ENCODE peak calls at places on chromosomes 12 and 14, in six cellular contexts. X is brain pericyte; Y is HS-5; A is astrocyte of the cerebellum; V is naive thymus-derived CD8-positive, alpha-beta T cell; T is effector memory CD4-positive, alpha-beta T cell. N is an unnamed sample.

GRCh38 chr12:132399092-132400010 is 70.0 kb upstream of the GALNT9 start:
- DNase-seq in X (no peak), Y (no peak), A (no peak), V (no peak), T (no peak), N (no peak)

GRCh38 chr14:95156765-95157194 is 549 bp downstream of the DICER1 start:
- DNase-seq in X (no peak), Y (no peak), A (no peak), V (peak; percentile 20), T (peak; percentile 17), N (peak; percentile 3)

GRCh38 chr12:85575115-85576096 is 260.8 kb downstream of the RASSF9 start:
- DNase-seq in X (peak; percentile 10), Y (peak; percentile 42), A (peak; percentile 59), V (no peak), T (no peak), N (peak; percentile 33)

GRCh38 chr14:93056840-93057585 is 58.7 kb downstream of the ITPK1 start:
- DNase-seq in X (no peak), Y (no peak), A (no peak), V (no peak), T (no peak), N (no peak)

GRCh38 chr12:57632369-57632897 is 568 bp downstream of the B4GALNT1 start:
- DNase-seq in X (no peak), Y (no peak), A (no peak), V (no peak), T (no peak), N (peak; percentile 19)

GRCh38 chr14:24828486-24828885 is 194.5 kb upstream of the GZMB start:
- DNase-seq in X (no peak), Y (no peak), A (no peak), V (no peak), T (no peak), N (no peak)

GRCh38 chr14:31895206-31895605 is 181.9 kb upstream of the ARHGAP5 start:
- DNase-seq in X (no peak), Y (peak; percentile 49), A (peak; percentile 38), V (no peak), T (no peak), N (no peak)

GRCh38 chr14:98579140-98579539 is 692.9 kb downstream of the BCL11B start:
- DNase-seq in X (no peak), Y (no peak), A (no peak), V (no peak), T (no peak), N (no peak)

GRCh38 chr12:27573972-27574371 is 50.0 kb downstream of the PPFIBP1 start:
- DNase-seq in X (peak; percentile 76), Y (peak; percentile 96), A (peak; percentile 86), V (no peak), T (no peak), N (no peak)

GRCh38 chr14:95304342-95304741 is 15.4 kb downstream of the CLMN start:
- DNase-seq in X (no peak), Y (no peak), A (no peak), V (no peak), T (no peak), N (no peak)

GRCh38 chr12:123449103-123449736 is 8.7 kb upstream of the SNRNP35 start:
- DNase-seq in X (no peak), Y (no peak), A (no peak), V (no peak), T (no peak), N (no peak)

GRCh38 chr14:77991128-77991772 is 178.9 kb upstream of the NRXN3 start:
- DNase-seq in X (no peak), Y (no peak), A (no peak), V (no peak), T (no peak), N (no peak)

GRCh38 chr14:89129570-89129969 is 287.5 kb downstream of the FOXN3 start:
- DNase-seq in X (no peak), Y (no peak), A (no peak), V (no peak), T (no peak), N (no peak)

GRCh38 chr14:69270795-69271708 is 11.1 kb downstream of the GALNT16 start:
- DNase-seq in X (no peak), Y (no peak), A (peak; percentile 20), V (no peak), T (no peak), N (no peak)

GRCh38 chr12:18103624-18104023 is 13.6 kb upstream of the RERGL start:
- DNase-seq in X (no peak), Y (no peak), A (no peak), V (no peak), T (no peak), N (no peak)

GRCh38 chr14:58821421-58821820 is 183.7 kb downstream of the DACT1 start:
- DNase-seq in X (no peak), Y (no peak), A (no peak), V (no peak), T (no peak), N (no peak)

GRCh38 chr12:108622425-108622824 is 11.3 kb downstream of the SELPLG start:
- DNase-seq in X (no peak), Y (no peak), A (no peak), V (no peak), T (no peak), N (no peak)

GRCh38 chr14:92464156-92464555 is 49.4 kb upstream of the RIN3 start:
- DNase-seq in X (no peak), Y (no peak), A (no peak), V (no peak), T (no peak), N (no peak)

GRCh38 chr14:71752111-71752738 is 180.0 kb upstream of the RGS6 start:
- DNase-seq in X (no peak), Y (no peak), A (no peak), V (no peak), T (no peak), N (no peak)

GRCh38 chr12:47722136-47722834 is 3.0 kb downstream of the ENDOU start:
- DNase-seq in X (no peak), Y (no peak), A (no peak), V (no peak), T (no peak), N (no peak)

GRCh38 chr12:97748298-97748697 is 285.7 kb downstream of the RMST start:
- DNase-seq in X (no peak), Y (no peak), A (no peak), V (no peak), T (no peak), N (no peak)

GRCh38 chr12:104671407-104672095 is 214.8 kb downstream of the CHST11 start:
- DNase-seq in X (peak; percentile 60), Y (peak; percentile 94), A (peak; percentile 36), V (peak; percentile 50), T (peak; percentile 67), N (peak; percentile 97)

GRCh38 chr14:100214768-100215079 is 24.2 kb upstream of the YY1 start:
- DNase-seq in X (no peak), Y (no peak), A (no peak), V (no peak), T (no peak), N (no peak)

GRCh38 chr12:59699408-59700144 is 103.7 kb downstream of the SLC16A7 start:
- DNase-seq in X (no peak), Y (peak; percentile 84), A (peak; percentile 9), V (no peak), T (no peak), N (no peak)

GRCh38 chr12:64696065-64696741 is 63.0 kb downstream of the GNS start:
- DNase-seq in X (no peak), Y (no peak), A (no peak), V (no peak), T (no peak), N (peak; percentile 37)

GRCh38 chr14:23181946-23182345 is 1.5 kb downstream of the SLC7A8 start:
- DNase-seq in X (no peak), Y (no peak), A (no peak), V (no peak), T (no peak), N (no peak)

GRCh38 chr14:54652188-54652889 is 85.4 kb downstream of the SAMD4A start:
- DNase-seq in X (peak; percentile 76), Y (peak; percentile 97), A (peak; percentile 98), V (no peak), T (no peak), N (peak; percentile 84)

GRCh38 chr14:38138581-38139138 is 69.0 kb upstream of the SSTR1 start:
- DNase-seq in X (no peak), Y (no peak), A (no peak), V (no peak), T (no peak), N (peak; percentile 16)

GRCh38 chr12:30725739-30726138 is 29.0 kb downstream of the CAPRIN2 start:
- DNase-seq in X (peak; percentile 41), Y (peak; percentile 58), A (peak; percentile 63), V (no peak), T (no peak), N (no peak)

GRCh38 chr14:71117839-71118743 is 210.8 kb downstream of the PCNX1 start:
- DNase-seq in X (no peak), Y (peak; percentile 84), A (no peak), V (no peak), T (no peak), N (peak; percentile 73)

GRCh38 chr12:67853204-67853603 is 136.0 kb upstream of the IFNG-AS1 start:
- DNase-seq in X (no peak), Y (no peak), A (no peak), V (no peak), T (no peak), N (no peak)

GRCh38 chr12:52714887-52715281 is 11.6 kb upstream of the KRT77 start:
- DNase-seq in X (no peak), Y (no peak), A (no peak), V (no peak), T (no peak), N (no peak)

GRCh38 chr12:79763748-79764452 is 73.1 kb upstream of the PAWR start:
- DNase-seq in X (no peak), Y (no peak), A (no peak), V (no peak), T (no peak), N (no peak)

GRCh38 chr12:39685854-39686608 is 66.4 kb upstream of the ABCD2 start:
- DNase-seq in X (no peak), Y (no peak), A (no peak), V (no peak), T (no peak), N (no peak)

GRCh38 chr14:53338192-53338591 is 185.1 kb upstream of the DDHD1 start:
- DNase-seq in X (no peak), Y (no peak), A (no peak), V (no peak), T (no peak), N (no peak)

GRCh38 chr12:113575386-113575785 is 103.7 kb upstream of the LHX5 start:
- DNase-seq in X (no peak), Y (no peak), A (no peak), V (no peak), T (no peak), N (no peak)

GRCh38 chr14:97074860-97075259 is 277.7 kb downstream of the VRK1 start:
- DNase-seq in X (no peak), Y (no peak), A (no peak), V (no peak), T (no peak), N (no peak)

GRCh38 chr12:125351788-125352187 is 286.6 kb downstream of the AACS start:
- DNase-seq in X (no peak), Y (no peak), A (no peak), V (no peak), T (no peak), N (no peak)

N was measured in PC-9.